ENCODE peak calls at places on chromosomes 4 and X, in six cellular contexts. T is HCT116, O is neural progenitor cell, V is tibial artery, A is A673, Z is mucosa of descending colon. Y is an unnamed sample.

GRCh38 chr4:6480532-6481088 is 8.2 kb upstream of the PPP2R2C start:
- DNase-seq in T (no peak), O (no peak), V (no peak), A (no peak), Z (no peak), Y (no peak)

GRCh38 chr4:35934370-35934981 is 309.8 kb downstream of the ARAP2 start:
- DNase-seq in T (peak; percentile 12), O (peak; percentile 21), V (no peak), A (peak; percentile 39), Z (no peak), Y (no peak)

GRCh38 chr4:86033171-86033570 is 326.7 kb downstream of the MAPK10 start:
- DNase-seq in T (no peak), O (no peak), V (peak; percentile 59), A (no peak), Z (no peak), Y (no peak)

GRCh38 chr4:27360651-27361347 is 500.2 kb downstream of the STIM2 start:
- DNase-seq in T (no peak), O (peak; percentile 78), V (no peak), A (peak; percentile 25), Z (no peak), Y (no peak)

GRCh38 chrX:113297456-113297855 is 456.8 kb upstream of the AMOT start:
- DNase-seq in T (no peak), O (no peak), V (no peak), A (no peak), Z (no peak), Y (no peak)

GRCh38 chr4:180990931-180991330 is 1252.3 kb upstream of the TENM3 start:
- DNase-seq in T (no peak), O (no peak), V (no peak), A (no peak), Z (no peak), Y (no peak)

GRCh38 chrX:123731987-123732678 is 719 bp downstream of the THOC2 start:
- DNase-seq in T (no peak), O (peak; percentile 23), V (no peak), A (peak; percentile 14), Z (peak; percentile 52), Y (no peak)

GRCh38 chrX:13658602-13659001 is 5.7 kb downstream of the TCEANC start:
- DNase-seq in T (peak; percentile 35), O (peak; percentile 44), V (no peak), A (peak; percentile 72), Z (no peak), Y (no peak)

GRCh38 chrX:150546711-150547153 is 21.7 kb upstream of the MTM1 start:
- DNase-seq in T (no peak), O (no peak), V (peak; percentile 23), A (no peak), Z (no peak), Y (no peak)

GRCh38 chrX:116267511-116268040 is 97.0 kb downstream of the AGTR2 start:
- DNase-seq in T (no peak), O (no peak), V (no peak), A (peak; percentile 12), Z (no peak), Y (no peak)

GRCh38 chr4:30716671-30717207 is 3.4 kb upstream of the PCDH7 start:
- DNase-seq in T (no peak), O (no peak), V (no peak), A (no peak), Z (peak; percentile 27), Y (no peak)

GRCh38 chr4:121680571-121680970 is 16.2 kb downstream of the ANXA5 start:
- DNase-seq in T (no peak), O (no peak), V (no peak), A (no peak), Z (no peak), Y (no peak)
- H3K36me3 ChIP-seq in T (peaks cover 43% of the 10 kb centered on the region), O (peaks cover 15% of the 10 kb centered on the region), V (peaks cover 64% of the 10 kb centered on the region), A (peaks cover 83% of the 10 kb centered on the region), Z (no peaks in the 10 kb centered on the region), Y (no peaks in the 10 kb centered on the region)

DNA sequence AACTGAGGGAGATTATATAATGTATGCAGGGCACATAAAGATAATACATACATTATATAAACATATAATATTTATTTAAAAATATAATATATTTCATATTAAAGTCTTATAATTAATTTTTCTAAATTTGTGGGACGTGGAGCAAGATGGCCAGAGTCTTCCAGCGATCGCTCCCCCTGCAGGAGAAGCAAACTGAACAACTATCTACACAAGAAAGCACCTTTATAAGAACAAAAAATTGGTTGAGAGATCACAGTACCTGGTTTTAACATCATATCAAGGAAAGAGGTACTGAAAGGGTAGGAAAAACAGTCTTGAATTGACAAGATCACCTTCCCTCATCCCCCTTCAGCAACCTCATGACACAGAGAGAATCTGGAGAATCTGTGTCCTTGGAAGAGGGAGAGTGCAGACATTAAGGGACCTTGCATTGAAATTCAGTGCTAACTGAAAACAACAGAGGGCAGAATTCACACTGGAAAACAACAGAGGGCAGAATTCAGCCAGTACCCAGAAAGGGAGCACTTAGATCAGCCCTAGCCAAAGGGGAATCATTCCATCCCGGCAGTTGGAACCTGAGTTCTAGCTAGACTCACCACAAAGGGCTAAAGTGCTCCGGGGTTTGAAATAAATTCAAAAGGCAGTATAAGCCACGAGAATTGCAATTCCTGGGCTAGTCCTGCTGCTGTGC is 262.5 kb upstream of the NDST3 start:
- DNase-seq in T (peak; percentile 7), O (peak; percentile 20), V (no peak), A (no peak), Z (no peak), Y (no peak)
- TF ChIP-seq CTCF in T (peak; percentile 25), O (peak; percentile 35), V (no peak), A (peak; percentile 34), Z (no peak), Y (no peak)

GRCh38 chrX:134419784-134420183 is 40.2 kb upstream of the HPRT1 start:
- DNase-seq in T (no peak), O (no peak), V (no peak), A (no peak), Z (no peak), Y (no peak)
- H3K36me3 ChIP-seq in T (peaks cover 4% of the 10 kb centered on the region), O (peaks cover 24% of the 10 kb centered on the region), V (peaks cover 4% of the 10 kb centered on the region), A (peaks cover 25% of the 10 kb centered on the region), Z (no peaks in the 10 kb centered on the region), Y (no peaks in the 10 kb centered on the region)

GRCh38 chrX:132375941-132376340 is 112.9 kb downstream of the MBNL3 start:
- DNase-seq in T (no peak), O (peak; percentile 5), V (no peak), A (peak; percentile 15), Z (no peak), Y (no peak)
- TF ChIP-seq CTCF in T (peak; percentile 39), O (peak; percentile 44), V (no peak), A (peak; percentile 30), Z (no peak), Y (peak; percentile 5)

GRCh38 chr4:2875556-2875955 is 31.9 kb downstream of the ADD1 start:
- DNase-seq in T (no peak), O (no peak), V (no peak), A (no peak), Z (no peak), Y (no peak)

GRCh38 chr4:2871466-2871865 is 27.8 kb downstream of the ADD1 start:
- DNase-seq in T (no peak), O (no peak), V (no peak), A (no peak), Z (no peak), Y (no peak)

GRCh38 chr4:2871911-2872310 is 28.3 kb downstream of the ADD1 start:
- DNase-seq in T (no peak), O (no peak), V (no peak), A (peak; percentile 70), Z (no peak), Y (no peak)

GRCh38 chr4:2874861-2875260 is 31.2 kb downstream of the ADD1 start:
- DNase-seq in T (no peak), O (no peak), V (no peak), A (no peak), Z (no peak), Y (no peak)

GRCh38 chr4:2873329-2873728 is 29.7 kb downstream of the ADD1 start:
- DNase-seq in T (no peak), O (no peak), V (no peak), A (no peak), Z (no peak), Y (no peak)
- H3K36me3 ChIP-seq in T (no peaks in the 10 kb centered on the region), O (no peaks in the 10 kb centered on the region), V (peaks cover 14% of the 10 kb centered on the region), A (peaks cover 12% of the 10 kb centered on the region), Z (no peaks in the 10 kb centered on the region), Y (no peaks in the 10 kb centered on the region)

GRCh38 chr4:186723207-186724047 is at the start of gene FAT1:
- DNase-seq in T (no peak), O (peak; percentile 91), V (peak; percentile 37), A (peak; percentile 90), Z (peak; percentile 85), Y (no peak)

GRCh38 chr4:186724048-186724860 is 598 bp upstream of the FAT1 start:
- DNase-seq in T (no peak), O (peak; percentile 75), V (peak; percentile 42), A (peak; percentile 48), Z (peak; percentile 77), Y (no peak)

GRCh38 chr4:186717556-186717955 is 6.1 kb downstream of the FAT1 start:
- DNase-seq in T (no peak), O (no peak), V (no peak), A (no peak), Z (no peak), Y (no peak)

GRCh38 chr4:186722856-186723206 is 825 bp downstream of the FAT1 start:
- DNase-seq in T (no peak), O (no peak), V (no peak), A (no peak), Z (no peak), Y (no peak)

DNA sequence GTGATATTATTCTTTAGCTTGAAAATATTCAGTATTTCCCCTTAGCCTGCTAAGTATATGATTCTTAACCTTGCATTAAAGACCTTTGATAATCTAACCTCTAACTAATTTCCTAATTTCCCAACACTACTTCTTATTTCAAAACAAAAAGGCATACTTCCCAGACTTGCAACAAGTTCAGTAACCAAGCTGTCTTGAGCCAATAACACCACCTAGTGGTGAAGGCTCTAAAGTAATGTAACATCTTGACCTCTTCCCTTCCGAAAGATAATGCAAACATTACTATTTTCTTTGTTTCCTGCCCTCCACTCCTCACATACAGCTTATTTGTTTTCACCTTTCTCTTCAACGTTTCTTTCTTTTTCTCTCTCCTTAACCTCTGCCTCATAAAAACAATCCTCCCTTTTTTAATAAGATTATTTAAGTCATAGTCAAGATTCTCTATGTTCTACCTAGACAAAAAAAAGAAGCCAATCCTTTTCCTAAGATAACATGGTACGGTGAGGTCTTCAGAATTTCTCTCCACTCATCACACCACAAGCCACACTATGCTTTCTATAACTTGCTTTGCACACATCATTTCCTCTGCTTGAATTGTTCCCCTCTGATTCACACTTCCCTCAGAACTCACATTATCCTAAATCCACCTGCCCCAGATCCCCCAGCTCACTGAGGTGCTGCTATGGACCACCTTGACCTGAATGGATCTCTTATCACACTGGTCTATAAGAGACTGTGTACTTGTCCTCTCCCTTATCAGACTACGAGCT is 3.5 kb downstream of the FAT1 start:
- DNase-seq in T (no peak), O (peak; percentile 64), V (no peak), A (peak; percentile 73), Z (no peak), Y (no peak)
- TF ChIP-seq CTCF in T (peak; percentile 74), O (peak; percentile 60), V (no peak), A (peak; percentile 59), Z (no peak), Y (peak; percentile 44)

GRCh38 chrX:2424317-2424716 is 76.5 kb downstream of the DHRSX start:
- DNase-seq in T (no peak), O (no peak), V (no peak), A (no peak), Z (no peak), Y (no peak)
- H3K36me3 ChIP-seq in T (no peaks in the 10 kb centered on the region), O (no peaks in the 10 kb centered on the region), V (peaks cover 5% of the 10 kb centered on the region), A (no peaks in the 10 kb centered on the region), Z (no peaks in the 10 kb centered on the region), Y (no peaks in the 10 kb centered on the region)